ENCODE peak calls at places on chromosome 20, in ten cellular contexts. L, Q, B, K, T, S, W, A, J and U are unnamed samples.
A peak's percentile ranks its signal among the peaks of the same experiment; 100 is the strongest.

GRCh38 chr20:50723672-50724071 is 7.7 kb upstream of the PARD6B start:
- DNase-seq in L (no peak), Q (no peak), B (no peak), K (no peak), T (no peak), S (no peak), W (no peak), A (no peak), J (no peak), U (no peak)

GRCh38 chr20:21371193-21371592 is 26.1 kb downstream of the NKX2-4 start:
- DNase-seq in L (no peak), Q (no peak), B (no peak), K (no peak), T (no peak), S (no peak), W (no peak), A (no peak), J (no peak), U (no peak)

GRCh38 chr20:10131612-10132345 is 86.9 kb upstream of the SNAP25 start:
- DNase-seq in L (peak; percentile 61), Q (no peak), B (peak; percentile 72), K (peak; percentile 83), T (no peak), S (no peak), W (no peak), A (peak; percentile 84), J (peak; percentile 25), U (no peak)

GRCh38 chr20:35618032-35618371 is 2.4 kb downstream of the SPAG4 start:
- DNase-seq in L (no peak), Q (no peak), B (no peak), K (no peak), T (no peak), S (no peak), W (no peak), A (no peak), J (no peak), U (no peak)

GRCh38 chr20:11529046-11529445 is 388.6 kb upstream of the BTBD3 start:
- DNase-seq in L (no peak), Q (no peak), B (no peak), K (no peak), T (no peak), S (no peak), W (no peak), A (no peak), J (no peak), U (no peak)

GRCh38 chr20:52168116-52168515 is 23.5 kb downstream of the ZFP64 start:
- DNase-seq in L (no peak), Q (no peak), B (no peak), K (no peak), T (no peak), S (no peak), W (no peak), A (no peak), J (no peak), U (no peak)

GRCh38 chr20:38065764-38066375 is 32.3 kb downstream of the RPRD1B start:
- DNase-seq in L (no peak), Q (no peak), B (no peak), K (no peak), T (no peak), S (no peak), W (no peak), A (no peak), J (peak; percentile 46), U (no peak)

GRCh38 chr20:51385941-51386530 is 156.5 kb downstream of the NFATC2 start:
- DNase-seq in L (no peak), Q (no peak), B (no peak), K (peak; percentile 62), T (peak; percentile 39), S (no peak), W (no peak), A (peak; percentile 53), J (no peak), U (no peak)

GRCh38 chr20:5835234-5835845 is 85.1 kb downstream of the SHLD1 start:
- DNase-seq in L (no peak), Q (peak; percentile 15), B (no peak), K (peak; percentile 60), T (no peak), S (no peak), W (peak; percentile 55), A (no peak), J (no peak), U (no peak)

GRCh38 chr20:46348231-46348803 is 40.0 kb upstream of the CDH22 start:
- DNase-seq in L (no peak), Q (no peak), B (no peak), K (peak; percentile 67), T (no peak), S (no peak), W (no peak), A (no peak), J (no peak), U (no peak)

GRCh38 chr20:19335916-19336315 is 123.5 kb downstream of the SLC24A3 start:
- DNase-seq in L (no peak), Q (no peak), B (no peak), K (no peak), T (no peak), S (no peak), W (no peak), A (no peak), J (no peak), U (no peak)

GRCh38 chr20:20594171-20594530 is 118.3 kb downstream of the RALGAPA2 start:
- DNase-seq in L (no peak), Q (no peak), B (no peak), K (peak; percentile 57), T (no peak), S (no peak), W (no peak), A (no peak), J (no peak), U (no peak)

GRCh38 chr20:47360207-47360488 is 3.6 kb upstream of the ZMYND8 start:
- DNase-seq in L (peak; percentile 85), Q (no peak), B (peak; percentile 54), K (peak; percentile 91), T (no peak), S (no peak), W (no peak), A (peak; percentile 81), J (peak; percentile 73), U (no peak)

GRCh38 chr20:62137092-62137384 is 6.2 kb downstream of the PSMA7 start:
- DNase-seq in L (no peak), Q (no peak), B (no peak), K (no peak), T (no peak), S (no peak), W (no peak), A (no peak), J (no peak), U (no peak)
- TF ChIP-seq CTCF in L (no peak), Q (peak; percentile 18), B (no peak), K (no peak), T (no peak), S (no peak), W (no peak), A (no peak), J (no peak), U (no peak)

GRCh38 chr20:17960927-17961599 is 7.5 kb downstream of the SNX5 start:
- DNase-seq in L (no peak), Q (no peak), B (no peak), K (peak; percentile 90), T (no peak), S (no peak), W (no peak), A (peak; percentile 84), J (peak; percentile 63), U (no peak)

GRCh38 chr20:17959257-17959627 is 9.4 kb downstream of the SNX5 start:
- DNase-seq in L (no peak), Q (no peak), B (no peak), K (no peak), T (no peak), S (no peak), W (no peak), A (no peak), J (no peak), U (no peak)

GRCh38 chr20:17964073-17964472 is 4.5 kb downstream of the SNX5 start:
- DNase-seq in L (no peak), Q (no peak), B (no peak), K (no peak), T (no peak), S (no peak), W (no peak), A (no peak), J (no peak), U (no peak)

GRCh38 chr20:17963114-17963897 is 5.3 kb downstream of the SNX5 start:
- DNase-seq in L (no peak), Q (no peak), B (no peak), K (no peak), T (no peak), S (no peak), W (no peak), A (no peak), J (no peak), U (no peak)

GRCh38 chr20:17961600-17961965 is 7.0 kb downstream of the SNX5 start:
- DNase-seq in L (no peak), Q (no peak), B (no peak), K (no peak), T (no peak), S (no peak), W (no peak), A (no peak), J (no peak), U (no peak)
- H3K4me3 ChIP-seq in L (peak overlapping the region; percentile 18), Q (no peak overlapping the region), B (no peak overlapping the region), K (no peak overlapping the region), T (no peak overlapping the region), S (no peak overlapping the region), W (peak overlapping the region; percentile 32), A (no peak overlapping the region), J (no peak overlapping the region), U (no peak overlapping the region)

GRCh38 chr20:2509468-2509781 is 710 bp upstream of the ZNF343 start:
- DNase-seq in L (no peak), Q (no peak), B (no peak), K (peak; percentile 25), T (no peak), S (no peak), W (no peak), A (no peak), J (no peak), U (no peak)
- H3K27me3 ChIP-seq in L (no peaks in the 10 kb centered on the region), Q (no peaks in the 10 kb centered on the region), B (no peaks in the 10 kb centered on the region), K (peaks cover 41% of the 10 kb centered on the region), T (no peaks in the 10 kb centered on the region), S (no peaks in the 10 kb centered on the region), W (no peaks in the 10 kb centered on the region), A (no peaks in the 10 kb centered on the region), J (no peaks in the 10 kb centered on the region), U (no peaks in the 10 kb centered on the region)

GRCh38 chr20:24994186-24994465 is 1.6 kb upstream of the APMAP start:
- DNase-seq in L (no peak), Q (no peak), B (no peak), K (no peak), T (no peak), S (no peak), W (no peak), A (no peak), J (no peak), U (no peak)

GRCh38 chr20:24991897-24992419 is 593 bp downstream of the APMAP start:
- DNase-seq in L (peak; percentile 65), Q (peak; percentile 8), B (peak; percentile 33), K (peak; percentile 20), T (no peak), S (peak; percentile 87), W (no peak), A (peak; percentile 71), J (peak; percentile 30), U (no peak)

GRCh38 chr20:24994470-24995368 is 2.2 kb upstream of the APMAP start:
- DNase-seq in L (peak; percentile 89), Q (peak; percentile 78), B (peak; percentile 83), K (peak; percentile 83), T (no peak), S (no peak), W (peak; percentile 88), A (peak; percentile 95), J (peak; percentile 86), U (peak; percentile 76)

GRCh38 chr20:24992420-24993205 is at the start of gene APMAP:
- DNase-seq in L (peak; percentile 97), Q (peak; percentile 97), B (peak; percentile 98), K (peak; percentile 94), T (no peak), S (peak; percentile 99), W (peak; percentile 98), A (peak; percentile 97), J (peak; percentile 95), U (peak; percentile 86)

GRCh38 chr20:24993337-24994185 is 1.0 kb upstream of the APMAP start:
- DNase-seq in L (peak; percentile 28), Q (no peak), B (no peak), K (peak; percentile 67), T (no peak), S (no peak), W (no peak), A (peak; percentile 17), J (no peak), U (no peak)
- TF ChIP-seq CTCF in L (peak; percentile 40), Q (no peak), B (peak; percentile 46), K (peak; percentile 40), T (peak; percentile 62), S (peak; percentile 39), W (peak; percentile 24), A (no peak), J (peak; percentile 49), U (no peak)